ENCODE peak calls at places on chromosomes 12 and 14, in four cellular contexts. Q, R, L and D are unnamed samples.

GRCh38 chr12:68260153-68260552 is 6.7 kb upstream of the IL22 start:
- DNase-seq in Q (no peak), R (no peak), L (no peak), D (no peak)

GRCh38 chr14:53450871-53451270 is 297.7 kb upstream of the DDHD1 start:
- DNase-seq in Q (no peak), R (peak), L (no peak), D (no peak)

GRCh38 chr12:118398878-118399277 is 22.5 kb downstream of the SUDS3 start:
- DNase-seq in Q (no peak), R (no peak), L (no peak), D (no peak)

GRCh38 chr14:104100171-104101085 is 14.9 kb downstream of the ASPG start:
- DNase-seq in Q (no peak), R (peak), L (peak), D (no peak)

GRCh38 chr14:105347587-105347968 is 33.0 kb downstream of the PACS2 start:
- DNase-seq in Q (no peak), R (no peak), L (no peak), D (no peak)

GRCh38 chr12:78725951-78726550 is 138.5 kb upstream of the SYT1 start:
- DNase-seq in Q (no peak), R (no peak), L (no peak), D (no peak)

GRCh38 chr14:34365309-34365915 is 96.6 kb downstream of the SPTSSA start:
- DNase-seq in Q (no peak), R (no peak), L (no peak), D (no peak)

GRCh38 chr12:120292661-120293531 is at the start of gene RNU4-1:
- DNase-seq in Q (peak), R (peak), L (peak), D (peak)

GRCh38 chr12:57591567-57592325 is 754 bp downstream of the PIP4K2C start:
- DNase-seq in Q (no peak), R (no peak), L (no peak), D (no peak)

GRCh38 chr14:70315942-70316341 is 43.5 kb downstream of the COX16 start:
- DNase-seq in Q (no peak), R (no peak), L (no peak), D (no peak)

GRCh38 chr14:90344920-90345557 is 13.3 kb upstream of the NRDE2 start:
- DNase-seq in Q (no peak), R (no peak), L (no peak), D (no peak)
- TF ChIP-seq CTCF in Q (no peak), R (no peak), L (no peak), D (no peak)

DNA sequence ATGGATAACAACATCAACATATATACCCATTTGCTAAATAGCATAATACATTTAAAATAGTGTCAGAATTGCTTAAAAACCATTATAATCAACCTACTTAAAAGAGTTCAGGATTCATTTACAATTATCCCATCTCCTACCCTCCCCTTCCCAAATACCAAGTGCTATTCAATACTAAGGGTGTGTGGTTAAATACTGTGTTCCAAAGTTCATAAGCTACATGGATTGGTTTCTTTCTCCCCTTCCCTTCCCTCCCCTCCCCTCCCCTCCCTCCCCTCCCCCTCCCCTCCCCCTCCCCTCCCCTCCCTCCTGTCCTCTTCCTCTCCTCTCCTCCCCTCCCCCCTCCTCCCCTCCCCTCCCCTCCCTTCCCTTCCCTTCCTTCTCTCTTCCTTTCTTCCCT is 97.0 kb upstream of the NPAS3 start:
- DNase-seq in Q (no peak), R (no peak), L (no peak), D (no peak)
- TF ChIP-seq CTCF in Q (no peak), R (no peak), L (no peak), D (no peak)

GRCh38 chr14:67428501-67429031 is 16.6 kb upstream of the PLEK2 start:
- DNase-seq in Q (no peak), R (no peak), L (no peak), D (no peak)
- TF ChIP-seq CTCF in Q (no peak), R (no peak), L (no peak), D (no peak)

GRCh38 chr12:92987362-92987761 is 58.3 kb upstream of the EEA1 start:
- DNase-seq in Q (peak), R (no peak), L (no peak), D (no peak)
- TF ChIP-seq CTCF in Q (peak), R (peak), L (peak), D (peak)

GRCh38 chr14:73741386-73741875 is 27.2 kb upstream of the PNMA1 start:
- DNase-seq in Q (no peak), R (peak), L (peak), D (peak)
- TF ChIP-seq CTCF in Q (no peak), R (no peak), L (no peak), D (no peak)